ENCODE peak calls at places on chromosomes 13 and 19, in four cellular contexts. One of them, this sample, is unnamed.
A peak's percentile ranks its signal among the peaks of the same experiment; 100 is the strongest.

GRCh38 chr19:43664008-43664407 is 6.0 kb downstream of the PLAUR start:
- DNase-seq in H9: no peak
- DNase-seq in mesendoderm: no peak
- DNase-seq in H1: no peak
- DNase-seq in this sample: no peak

GRCh38 chr13:86020350-86021002 is 221.3 kb upstream of the SLITRK6 start:
- DNase-seq in H9: no peak
- DNase-seq in mesendoderm: no peak
- DNase-seq in H1: no peak
- DNase-seq in this sample: peak; percentile 41

GRCh38 chr13:58085819-58086218 is 454.3 kb downstream of the PCDH17 start:
- DNase-seq in H9: no peak
- DNase-seq in mesendoderm: no peak
- DNase-seq in H1: no peak
- DNase-seq in this sample: no peak

GRCh38 chr19:49409441-49410029 is 13.7 kb downstream of the PTH2 start:
- DNase-seq in H9: no peak
- DNase-seq in mesendoderm: no peak
- DNase-seq in H1: no peak
- DNase-seq in this sample: no peak

GRCh38 chr13:79228972-79229371 is 177.1 kb downstream of the RBM26 start:
- DNase-seq in H9: no peak
- DNase-seq in mesendoderm: no peak
- DNase-seq in H1: no peak
- DNase-seq in this sample: no peak

GRCh38 chr13:73677041-73677589 is 457.1 kb downstream of the KLF12 start:
- DNase-seq in H9: no peak
- DNase-seq in mesendoderm: peak; percentile 69
- DNase-seq in H1: no peak
- DNase-seq in this sample: peak; percentile 71

GRCh38 chr19:18021121-18021755 is 13.3 kb downstream of the ARRDC2 start:
- DNase-seq in H9: no peak
- DNase-seq in mesendoderm: no peak
- DNase-seq in H1: no peak
- DNase-seq in this sample: peak; percentile 88

GRCh38 chr13:111343186-111343805 is 22.9 kb downstream of the TEX29 start:
- DNase-seq in H9: peak; percentile 22
- DNase-seq in mesendoderm: no peak
- DNase-seq in H1: no peak
- DNase-seq in this sample: no peak

GRCh38 chr19:2809387-2810140 is 10.1 kb upstream of the ZNF554 start:
- DNase-seq in H9: no peak
- DNase-seq in mesendoderm: no peak
- DNase-seq in H1: no peak
- DNase-seq in this sample: no peak

GRCh38 chr19:48239582-48240141 is 16.1 kb downstream of the CARD8 start:
- DNase-seq in H9: no peak
- DNase-seq in mesendoderm: no peak
- DNase-seq in H1: no peak
- DNase-seq in this sample: peak; percentile 51
- H3K56ac ChIP-seq in H9: no peak overlapping the region
- H3K56ac ChIP-seq in mesendoderm: no peak overlapping the region
- H3K56ac ChIP-seq in H1: no peak overlapping the region
- H3K56ac ChIP-seq in this sample: no peak overlapping the region

GRCh38 chr19:7408251-7408650 is 59.5 kb downstream of the ARHGEF18 start:
- DNase-seq in H9: no peak
- DNase-seq in mesendoderm: no peak
- DNase-seq in H1: no peak
- DNase-seq in this sample: no peak
- H3K56ac ChIP-seq in H9: no peak overlapping the region
- H3K56ac ChIP-seq in mesendoderm: no peak overlapping the region
- H3K56ac ChIP-seq in H1: no peak overlapping the region
- H3K56ac ChIP-seq in this sample: no peak overlapping the region

GRCh38 chr19:55504981-55505380 is 16.7 kb downstream of the SSC5D start:
- DNase-seq in H9: no peak
- DNase-seq in mesendoderm: no peak
- DNase-seq in H1: no peak
- DNase-seq in this sample: no peak

GRCh38 chr19:55504252-55504603 is 16.0 kb downstream of the SSC5D start:
- DNase-seq in H9: no peak
- DNase-seq in mesendoderm: no peak
- DNase-seq in H1: no peak
- DNase-seq in this sample: no peak

GRCh38 chr19:55500368-55500952 is 12.2 kb downstream of the SSC5D start:
- DNase-seq in H9: no peak
- DNase-seq in mesendoderm: no peak
- DNase-seq in H1: no peak
- DNase-seq in this sample: no peak

GRCh38 chr19:55503447-55504251 is 15.4 kb downstream of the SSC5D start:
- DNase-seq in H9: peak; percentile 94
- DNase-seq in mesendoderm: peak; percentile 94
- DNase-seq in H1: peak; percentile 100
- DNase-seq in this sample: peak; percentile 90

DNA sequence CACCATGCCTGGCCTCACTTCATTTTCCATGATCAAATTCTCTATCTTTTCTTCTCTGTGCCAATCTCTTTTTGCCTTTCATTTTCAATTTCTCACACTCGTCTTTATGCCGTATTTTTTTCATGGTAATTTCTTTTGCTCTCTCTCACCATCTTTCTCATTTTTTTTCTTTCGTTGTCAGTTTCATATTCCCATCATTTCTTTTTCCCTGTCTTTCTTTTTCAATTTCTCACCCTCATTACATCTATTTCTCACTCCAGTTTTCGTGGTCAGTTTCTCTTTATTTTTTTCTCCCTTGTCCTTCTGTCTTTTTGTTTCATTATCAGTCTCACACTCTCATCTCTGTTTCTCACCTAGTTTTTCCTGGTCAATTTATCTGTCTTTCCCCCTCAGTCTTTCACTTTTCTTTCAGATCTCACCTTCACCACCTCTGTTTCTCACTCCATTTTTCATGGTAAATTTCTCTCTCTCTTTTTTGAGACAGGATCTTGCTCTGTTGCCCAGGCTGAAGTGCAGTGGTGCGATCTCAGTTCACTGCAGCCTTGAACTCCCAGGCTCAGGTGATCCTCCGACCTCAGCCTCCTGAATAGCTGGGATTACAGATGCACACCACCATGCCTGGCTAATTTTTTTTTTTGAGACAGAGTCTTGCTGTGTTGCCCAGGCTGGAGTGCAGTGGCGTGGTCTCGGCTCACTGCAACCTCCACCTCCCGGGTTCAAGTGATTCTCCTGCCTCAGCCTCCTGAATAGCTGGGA is 14.1 kb downstream of the SSC5D start:
- DNase-seq in H9: no peak
- DNase-seq in mesendoderm: no peak
- DNase-seq in H1: no peak
- DNase-seq in this sample: no peak
- H3K56ac ChIP-seq in H9: no peak overlapping the region
- H3K56ac ChIP-seq in mesendoderm: no peak overlapping the region
- H3K56ac ChIP-seq in H1: no peak overlapping the region
- H3K56ac ChIP-seq in this sample: no peak overlapping the region

DNA sequence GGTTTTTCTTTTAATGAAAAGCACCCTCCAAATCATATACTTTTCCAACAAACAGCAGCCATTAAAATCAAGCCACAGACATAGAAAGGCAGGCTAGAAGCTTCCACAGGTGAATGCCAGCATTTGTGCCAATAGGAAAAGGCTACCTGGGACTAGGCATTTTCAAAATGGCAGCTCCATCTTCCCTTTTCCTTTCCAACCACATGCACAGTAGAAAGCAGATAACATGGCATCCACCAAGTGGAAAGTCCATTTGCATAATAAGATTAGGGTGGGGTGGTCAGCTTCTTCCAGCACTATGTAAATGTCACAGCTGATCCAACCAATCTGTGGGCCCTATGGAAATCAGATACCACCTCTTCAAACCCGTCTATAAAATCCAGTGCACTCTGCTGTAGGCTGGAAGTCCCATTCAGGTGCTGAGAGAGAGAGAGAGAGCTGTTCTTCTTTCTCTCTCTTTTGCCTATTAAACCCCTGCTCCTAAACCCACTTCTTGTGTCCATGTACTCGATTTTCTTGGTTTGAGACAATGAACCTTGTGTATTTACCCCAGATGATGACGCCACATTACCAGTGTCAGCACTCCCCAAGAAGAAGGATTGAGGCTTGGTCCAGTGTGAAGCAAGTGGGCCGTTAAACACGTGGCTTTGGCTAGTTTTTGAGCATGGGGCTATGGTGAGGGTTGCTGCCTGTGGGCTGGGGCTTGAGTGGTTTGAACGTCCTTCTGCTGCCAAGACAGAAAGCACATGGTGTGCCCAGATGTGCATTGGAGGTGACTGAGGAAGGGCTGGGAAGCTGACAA is 24.2 kb upstream of the IGFL1 start:
- DNase-seq in H9: no peak
- DNase-seq in mesendoderm: no peak
- DNase-seq in H1: no peak
- DNase-seq in this sample: no peak
- H3K56ac ChIP-seq in H9: no peak overlapping the region
- H3K56ac ChIP-seq in mesendoderm: no peak overlapping the region
- H3K56ac ChIP-seq in H1: no peak overlapping the region
- H3K56ac ChIP-seq in this sample: no peak overlapping the region

GRCh38 chr13:112998506-112999280 is 29.7 kb downstream of the MCF2L start:
- DNase-seq in H9: no peak
- DNase-seq in mesendoderm: no peak
- DNase-seq in H1: no peak
- DNase-seq in this sample: no peak
- H3K56ac ChIP-seq in H9: no peak overlapping the region
- H3K56ac ChIP-seq in mesendoderm: no peak overlapping the region
- H3K56ac ChIP-seq in H1: no peak overlapping the region
- H3K56ac ChIP-seq in this sample: no peak overlapping the region

DNA sequence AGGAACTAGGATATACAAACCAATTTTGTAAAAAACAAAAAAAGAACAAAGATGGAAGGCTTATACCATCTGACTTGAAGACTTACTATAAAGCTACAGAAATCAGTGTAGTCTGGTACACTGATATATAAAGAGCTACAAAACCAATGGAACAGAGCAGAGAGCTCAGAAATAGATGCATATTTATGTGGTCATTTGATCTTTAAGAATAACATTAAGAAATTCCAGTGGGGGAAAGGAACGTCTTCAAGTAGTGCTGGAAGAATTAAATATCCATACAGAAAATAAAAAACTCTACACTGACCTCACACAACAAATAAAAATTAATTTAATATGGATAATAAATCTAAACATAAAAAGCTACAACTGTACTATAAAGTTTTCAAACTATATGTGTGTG is 317.0 kb downstream of the ENOX1 start:
- DNase-seq in H9: no peak
- DNase-seq in mesendoderm: no peak
- DNase-seq in H1: no peak
- DNase-seq in this sample: peak; percentile 11
- H3K56ac ChIP-seq in H9: no peak overlapping the region
- H3K56ac ChIP-seq in mesendoderm: no peak overlapping the region
- H3K56ac ChIP-seq in H1: no peak overlapping the region
- H3K56ac ChIP-seq in this sample: no peak overlapping the region

DNA sequence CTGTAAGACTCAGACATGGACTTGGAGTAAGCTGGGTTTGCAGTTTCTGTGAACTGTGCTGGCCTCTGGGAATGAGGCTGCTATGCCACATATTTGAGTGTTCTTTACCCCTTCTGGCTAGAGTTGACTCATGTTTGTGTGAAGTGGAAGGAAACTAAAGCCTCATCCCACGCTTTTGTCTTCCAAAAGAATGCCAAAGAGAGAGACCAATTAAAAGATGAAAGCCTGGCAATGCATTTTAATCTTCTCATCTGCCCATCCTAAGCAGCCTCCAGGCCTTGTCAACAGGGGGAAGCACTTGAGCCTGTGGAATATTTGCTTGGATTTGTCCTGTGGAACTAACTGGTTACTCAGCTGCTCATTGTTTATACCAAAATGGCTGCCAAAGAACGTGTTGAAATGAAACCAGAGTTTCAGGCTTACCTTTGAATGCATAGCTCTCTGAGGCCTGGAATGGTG is 49.1 kb downstream of the LMO7 start:
- DNase-seq in H9: peak; percentile 52
- DNase-seq in mesendoderm: peak; percentile 84
- DNase-seq in H1: no peak
- DNase-seq in this sample: peak; percentile 91
- H3K56ac ChIP-seq in H9: no peak overlapping the region
- H3K56ac ChIP-seq in mesendoderm: no peak overlapping the region
- H3K56ac ChIP-seq in H1: no peak overlapping the region
- H3K56ac ChIP-seq in this sample: peak overlapping the region; percentile 45

This sample was measured in IMR-90.